ENCODE peak calls at places on chromosomes 2 and 18, in nine cellular contexts. A is HFF-Myc, N is epithelial cell of esophagus, U is astrocyte of the cerebellum, Z is uterus, T is psoas muscle, O is left ventricle myocardium inferior, C is adrenal gland, M is breast epithelium. F is an unnamed sample.

GRCh38 chr2:102226612-102227351 is 40.0 kb downstream of the IL1RL2 start:
- DNase-seq in U (no peak), C (no peak), N (no peak), Z (no peak), A (no peak), M (no peak), T (no peak), O (no peak), F (no peak)

GRCh38 chr18:8300749-8301148 is 308.5 kb upstream of the RAB12 start:
- DNase-seq in O (no peak), N (peak; percentile 17), A (no peak), U (no peak), M (no peak), Z (no peak), T (no peak), C (no peak), F (no peak)

GRCh38 chr18:8807502-8807833 is 102.1 kb downstream of the MTCL1 start:
- DNase-seq in M (no peak), C (no peak), O (no peak), A (no peak), N (no peak), T (no peak), Z (no peak), U (no peak), F (no peak)

GRCh38 chr2:20562540-20563225 is 88.2 kb downstream of the HS1BP3 start:
- DNase-seq in A (no peak), O (no peak), C (no peak), T (no peak), U (no peak), Z (peak; percentile 8), N (no peak), M (no peak), F (no peak)

GRCh38 chr2:31440764-31441163 is 26.2 kb upstream of the XDH start:
- DNase-seq in M (no peak), Z (no peak), N (peak; percentile 95), C (no peak), U (peak; percentile 65), A (peak; percentile 64), T (no peak), O (no peak), F (no peak)

GRCh38 chr2:224359569-224359968 is 42.3 kb downstream of the FAM124B start:
- DNase-seq in A (no peak), U (no peak), T (no peak), Z (no peak), O (no peak), C (no peak), N (no peak), M (no peak), F (no peak)

GRCh38 chr2:207926133-207927076 is 98.9 kb downstream of the PLEKHM3 start:
- DNase-seq in Z (peak; percentile 40), O (peak; percentile 25), A (peak; percentile 37), M (peak; percentile 30), N (peak; percentile 71), C (peak; percentile 62), T (peak; percentile 59), U (no peak), F (no peak)

GRCh38 chr2:96664366-96664765 is 21.8 kb downstream of the FER1L5 start:
- DNase-seq in M (no peak), T (no peak), U (no peak), Z (no peak), N (peak; percentile 32), O (no peak), C (no peak), A (no peak), F (no peak)

GRCh38 chr2:134231965-134232340 is 21.9 kb upstream of the MGAT5 start:
- DNase-seq in T (no peak), N (no peak), C (no peak), A (no peak), U (no peak), M (no peak), O (no peak), Z (no peak), F (no peak)

GRCh38 chr2:60964651-60965513 is 52.6 kb upstream of the PEX13 start:
- DNase-seq in C (no peak), O (no peak), M (no peak), Z (no peak), T (no peak), N (no peak), A (no peak), U (no peak), F (no peak)

GRCh38 chr2:156625360-156625995 is 189.3 kb downstream of the GPD2 start:
- DNase-seq in Z (no peak), U (no peak), T (no peak), N (no peak), O (peak; percentile 35), C (no peak), M (no peak), A (no peak), F (no peak)

GRCh38 chr18:61929881-61930640 is 37.3 kb upstream of the RNF152 start:
- DNase-seq in U (no peak), A (no peak), C (no peak), T (no peak), M (no peak), O (no peak), Z (no peak), N (peak; percentile 84), F (no peak)

GRCh38 chr2:216743781-216744180 is 48.4 kb upstream of the IGFBP5 start:
- DNase-seq in T (no peak), C (no peak), Z (no peak), U (no peak), M (no peak), N (no peak), A (no peak), O (no peak), F (no peak)

GRCh38 chr2:10172033-10172865 is 49.7 kb downstream of the RRM2 start:
- DNase-seq in O (no peak), N (no peak), Z (no peak), C (no peak), T (no peak), U (no peak), M (no peak), A (no peak), F (no peak)

GRCh38 chr2:50433635-50434034 is 598.3 kb downstream of the NRXN1 start:
- DNase-seq in U (no peak), M (no peak), T (no peak), N (no peak), C (no peak), Z (no peak), O (no peak), A (no peak), F (no peak)

GRCh38 chr2:112936927-112937232 is 25.9 kb downstream of the IL37 start:
- DNase-seq in A (no peak), T (no peak), Z (no peak), O (no peak), U (no peak), M (no peak), N (no peak), C (no peak), F (no peak)

GRCh38 chr18:52766002-52766540 is 426.1 kb downstream of the DCC start:
- DNase-seq in N (no peak), O (no peak), U (no peak), M (no peak), Z (no peak), T (no peak), C (no peak), A (no peak), F (no peak)
- TF ChIP-seq CTCF in N (no peak), O (no peak), U (no peak), M (no peak), Z (no peak), T (no peak), C (no peak), A (no peak), F (no peak)

DNA sequence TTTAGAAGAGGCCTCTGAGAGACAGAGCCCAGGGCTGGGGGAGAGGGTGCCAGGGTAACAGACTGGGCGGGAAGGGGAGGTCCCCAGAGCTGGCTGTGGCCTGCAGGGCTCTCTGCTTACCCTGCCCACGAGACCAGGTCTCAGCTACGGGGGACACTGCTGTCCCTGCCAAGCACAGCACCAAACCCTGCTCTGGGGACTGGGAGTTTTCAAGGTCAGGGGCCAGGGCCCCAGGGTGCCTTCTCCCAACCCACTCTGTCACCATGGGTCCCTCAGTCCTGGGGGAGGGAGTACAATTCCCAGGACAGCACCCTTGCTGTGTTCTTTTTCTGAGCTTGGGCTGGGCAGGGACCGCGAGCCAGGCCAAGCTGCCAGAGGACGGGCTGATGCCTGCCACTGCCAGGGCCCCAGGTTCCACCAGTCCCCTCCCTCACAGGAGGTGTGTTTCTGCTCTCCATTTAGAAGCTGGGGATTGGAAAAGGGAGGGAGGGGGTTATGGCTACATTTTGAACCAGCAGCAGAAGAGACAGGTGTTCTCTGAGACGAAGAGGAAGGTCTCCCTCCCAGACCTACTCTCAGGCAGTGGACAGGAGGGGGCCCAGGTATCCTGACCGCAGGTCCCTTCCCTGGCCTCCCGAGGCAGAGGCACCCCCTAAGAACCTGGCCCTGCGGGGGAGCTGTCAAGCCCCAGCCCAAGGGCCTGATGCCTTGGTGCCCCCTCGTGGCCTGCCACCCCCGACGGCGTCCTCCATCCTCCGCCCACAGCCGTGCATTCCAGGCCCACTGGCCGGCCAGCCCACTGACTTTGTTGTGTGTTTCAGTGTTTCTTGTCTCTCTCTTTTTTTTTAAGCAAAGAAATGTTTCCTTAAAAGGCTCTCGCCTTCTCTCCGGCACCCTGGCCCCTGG is 80.4 kb downstream of the TNS1 start:
- DNase-seq in T (peak; percentile 57), N (no peak), M (peak; percentile 89), C (no peak), U (no peak), O (peak; percentile 67), Z (peak; percentile 85), A (no peak), F (no peak)
- TF ChIP-seq CTCF in T (peak; percentile 37), N (no peak), M (no peak), C (no peak), U (no peak), O (peak; percentile 49), Z (peak; percentile 40), A (no peak), F (no peak)

GRCh38 chr2:120336749-120337148 is 9.2 kb upstream of the INHBB start:
- DNase-seq in Z (no peak), C (no peak), T (no peak), O (no peak), N (no peak), U (no peak), M (no peak), A (no peak), F (no peak)
- TF ChIP-seq CTCF in Z (no peak), C (no peak), T (no peak), O (no peak), N (no peak), U (no peak), M (no peak), A (no peak), F (no peak)

DNA sequence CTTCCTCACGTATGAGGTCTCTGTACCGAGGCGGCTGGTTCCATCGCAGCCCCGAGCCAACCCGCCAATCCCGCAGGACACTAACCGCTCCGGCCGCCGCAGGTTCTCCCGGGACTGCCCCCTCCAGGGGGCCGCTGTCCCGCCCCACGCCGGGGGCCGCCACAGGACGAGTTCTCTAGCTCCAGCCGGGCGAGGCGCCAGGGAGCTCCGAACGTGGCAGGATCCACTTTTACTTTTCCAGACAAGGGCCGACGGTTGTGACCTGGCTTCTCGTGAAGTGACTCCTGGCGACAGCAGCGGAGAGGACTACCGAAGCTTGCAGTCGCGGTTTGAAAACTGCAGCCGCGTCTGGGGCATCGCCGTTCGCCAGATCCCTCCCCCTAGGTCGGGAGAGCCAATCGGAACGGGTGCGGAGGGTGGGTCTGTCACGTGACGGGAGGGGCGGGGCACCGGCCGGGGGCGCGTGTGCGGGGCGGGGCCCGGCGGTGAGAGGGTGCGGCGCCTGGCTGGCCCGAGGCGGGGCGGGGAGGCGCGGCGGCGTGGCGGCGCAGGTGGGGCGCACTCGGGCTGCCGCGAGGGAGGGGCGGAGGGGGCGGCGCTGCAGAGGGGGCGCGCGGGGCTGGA is at the start of gene STK17B:
- DNase-seq in M (peak; percentile 93), O (peak; percentile 95), C (peak; percentile 97), Z (peak; percentile 91), T (peak; percentile 95), U (peak; percentile 87), N (peak; percentile 97), A (peak; percentile 77), F (peak; percentile 82)
- TF ChIP-seq CTCF in M (no peak), O (no peak), C (no peak), Z (peak; percentile 7), T (no peak), U (peak; percentile 12), N (no peak), A (no peak), F (no peak)

F was measured in omental fat pad.